ENCODE peak calls at places on chromosomes 6 and 20, in four cellular contexts. F is PC-9, O is HL-60, R is psoas muscle. T is an unnamed sample.

GRCh38 chr6:150046943-150047342 is 21.6 kb upstream of the RAET1L start:
- DNase-seq in F (no peak), O (no peak), R (no peak), T (no peak)

GRCh38 chr6:2396856-2397640 is 151.6 kb upstream of the GMDS start:
- DNase-seq in O (no peak), F (no peak), R (no peak), T (no peak)

GRCh38 chr20:1300083-1300840 is 28.7 kb downstream of the SDCBP2 start:
- DNase-seq in R (peak), O (no peak), F (no peak), T (no peak)

GRCh38 chr6:26441977-26442376 is 1.7 kb downstream of the BTN3A3 start:
- DNase-seq in R (no peak), F (no peak), O (no peak), T (no peak)

GRCh38 chr6:1630771-1631217 is 21.1 kb downstream of the FOXC1 start:
- DNase-seq in R (no peak), O (no peak), F (peak), T (no peak)

GRCh38 chr6:113997106-113997505 is 26.2 kb upstream of the HDAC2 start:
- DNase-seq in O (no peak), F (no peak), R (no peak), T (no peak)

GRCh38 chr20:48783533-48784272 is 44.1 kb downstream of the PREX1 start:
- DNase-seq in F (no peak), O (no peak), R (no peak), T (no peak)

GRCh38 chr6:153170511-153170910 is 39.4 kb upstream of the RGS17 start:
- DNase-seq in R (no peak), O (no peak), F (peak), T (no peak)

GRCh38 chr6:132960720-132961119 is 146.4 kb downstream of the RPS12 start:
- DNase-seq in R (no peak), F (peak), O (no peak), T (no peak)

GRCh38 chr6:14951704-14952103 is 294.2 kb upstream of the JARID2 start:
- DNase-seq in R (no peak), O (no peak), F (no peak), T (no peak)

GRCh38 chr20:56285496-56285895 is 37.0 kb downstream of the MC3R start:
- DNase-seq in F (no peak), R (no peak), O (peak), T (no peak)

GRCh38 chr6:134347916-134348805 is 30.2 kb upstream of the SGK1 start:
- DNase-seq in F (no peak), R (peak), O (no peak), T (no peak)

GRCh38 chr6:35047265-35048011 is 93.7 kb downstream of the TCP11 start:
- DNase-seq in O (peak), R (no peak), F (no peak), T (no peak)

GRCh38 chr20:62009322-62009721 is 56.4 kb downstream of the TAF4 start:
- DNase-seq in O (no peak), F (no peak), R (no peak), T (no peak)
- H3K27ac ChIP-seq in O (no peak), F (no peak), R (no peak), T (no peak)

DNA sequence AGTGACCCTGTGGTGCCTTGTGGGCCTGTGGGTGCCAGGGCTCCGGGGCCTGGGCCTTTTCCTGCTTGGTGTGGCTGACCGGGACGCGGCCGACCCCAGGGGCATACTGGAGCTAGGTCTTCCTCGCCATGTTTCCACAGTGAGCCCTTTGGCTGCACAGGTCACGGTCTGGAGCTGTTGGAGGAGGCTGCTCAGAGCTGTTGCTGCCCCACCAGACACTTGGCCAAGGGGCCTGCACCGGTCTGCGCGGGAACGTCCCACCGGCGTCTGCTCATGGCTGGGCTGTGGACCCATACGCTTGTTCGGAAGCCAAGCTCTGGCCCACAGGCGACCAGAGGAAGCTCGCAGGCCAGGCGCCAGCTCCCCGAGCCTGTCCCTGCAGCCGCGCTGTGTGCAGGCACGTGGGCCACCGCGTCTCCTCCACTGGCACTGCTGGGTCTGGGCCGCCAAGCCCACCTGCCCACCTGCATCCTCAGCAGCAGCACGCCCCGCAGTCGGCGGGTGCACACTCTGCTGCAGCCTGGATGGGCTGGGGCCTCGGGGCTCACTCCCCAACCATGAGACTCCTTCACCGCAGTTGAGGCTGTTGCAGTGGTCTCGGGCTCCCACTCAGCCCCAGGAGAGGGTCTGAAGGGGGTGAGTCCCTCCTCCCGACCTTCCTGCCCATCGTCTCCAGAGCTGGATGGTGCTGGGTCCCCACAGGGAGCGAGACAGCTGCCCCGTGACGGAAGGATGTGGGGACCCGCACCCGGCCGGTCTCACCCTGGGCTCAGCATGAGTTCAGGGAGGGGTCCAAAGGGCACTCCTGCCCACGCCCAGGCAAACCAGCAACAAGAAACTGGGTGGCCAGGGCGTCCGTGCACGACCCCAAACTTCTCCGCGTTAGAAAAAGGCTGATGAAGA is 15.5 kb upstream of the TCFL5 start:
- DNase-seq in R (peak), O (no peak), F (no peak), T (no peak)
- H3K27ac ChIP-seq in R (no peak), O (no peak), F (no peak), T (no peak)

DNA sequence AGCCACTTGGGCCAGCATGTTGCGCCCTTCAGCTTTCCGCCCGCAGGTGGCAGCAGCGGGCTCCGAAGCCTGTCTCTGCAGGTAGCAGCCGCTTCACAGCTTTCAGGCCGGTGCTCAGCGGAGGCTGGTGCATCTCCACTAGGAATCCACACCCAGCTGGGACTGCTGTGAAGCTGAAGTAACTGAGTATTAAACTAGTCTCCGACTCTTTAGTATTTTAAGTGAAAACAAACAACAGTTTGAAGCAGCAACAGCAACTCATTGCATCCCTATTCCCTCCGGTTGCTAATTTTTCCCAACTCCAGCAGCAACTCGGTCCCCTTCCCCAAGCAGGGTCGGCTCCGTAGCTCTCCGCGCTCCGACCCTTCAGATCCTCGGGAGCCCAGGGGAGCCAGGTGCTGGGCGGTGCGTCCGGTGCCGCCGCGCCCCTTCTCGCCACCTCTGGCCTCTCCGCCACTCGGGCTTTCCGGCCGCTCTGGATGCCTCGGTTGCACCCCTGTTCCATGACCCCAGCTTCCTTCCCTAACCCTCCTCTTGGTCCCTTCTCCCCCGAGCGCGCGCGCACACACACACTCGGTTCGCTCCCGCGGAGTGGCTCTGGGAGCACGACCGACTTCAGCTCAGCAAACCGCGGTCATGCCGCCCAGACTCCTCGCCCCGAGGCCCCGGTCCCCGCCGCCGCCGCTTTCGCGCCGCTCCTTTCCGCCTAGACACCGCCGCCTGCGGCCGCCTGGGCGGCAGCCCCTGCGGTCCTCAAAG is 789 bp upstream of the NKAIN2 start:
- DNase-seq in R (peak), O (peak), F (peak), T (peak)
- H3K27ac ChIP-seq in R (peak), O (no peak), F (no peak), T (no peak)

GRCh38 chr6:154474636-154475428 is 35.7 kb downstream of the CNKSR3 start:
- DNase-seq in R (no peak), O (no peak), F (peak), T (no peak)
- H3K27ac ChIP-seq in R (no peak), O (no peak), F (peak), T (no peak)

DNA sequence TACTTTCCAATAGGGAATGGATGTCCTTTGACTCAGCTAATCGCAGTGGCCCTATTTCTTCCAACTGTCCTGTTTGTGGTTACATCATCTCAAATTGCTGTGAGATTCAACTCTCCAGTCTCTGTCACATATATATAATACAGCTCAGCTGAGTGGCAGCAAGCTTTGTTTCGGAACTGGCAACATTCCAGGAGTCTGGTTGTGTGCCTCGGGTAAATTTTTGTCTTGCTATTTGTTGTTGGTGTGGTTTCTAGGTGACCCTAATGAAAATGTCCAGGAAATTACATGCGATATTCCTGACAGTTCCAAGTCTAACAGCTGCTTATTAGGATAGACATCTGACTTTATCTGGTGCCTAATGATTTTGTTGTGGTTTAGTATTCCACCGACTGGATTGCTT is 581.7 kb downstream of the CD109 start:
- DNase-seq in F (no peak), R (no peak), O (no peak), T (no peak)
- H3K27ac ChIP-seq in F (no peak), R (no peak), O (no peak), T (no peak)

DNA sequence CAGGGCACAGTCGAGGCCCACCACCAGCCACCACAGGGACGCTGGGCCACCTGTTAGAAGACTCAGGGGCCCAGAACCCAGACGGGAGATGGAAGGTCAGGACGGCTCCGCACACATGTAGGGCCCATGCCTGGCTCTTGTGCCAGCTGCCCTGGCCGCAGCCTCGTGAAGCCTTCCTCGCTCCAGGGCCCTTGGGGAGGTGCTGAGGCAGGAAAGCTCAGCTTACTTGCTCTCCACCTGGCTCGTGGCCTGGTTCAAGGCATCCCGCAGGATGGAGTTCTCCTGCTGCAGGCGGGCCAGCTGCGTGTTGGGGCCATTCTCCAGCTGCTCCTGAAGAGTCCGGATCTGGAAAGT is 46.7 kb downstream of the RRBP1 start:
- DNase-seq in O (no peak), R (no peak), F (no peak), T (no peak)
- H3K27ac ChIP-seq in O (peak), R (no peak), F (no peak), T (no peak)

DNA sequence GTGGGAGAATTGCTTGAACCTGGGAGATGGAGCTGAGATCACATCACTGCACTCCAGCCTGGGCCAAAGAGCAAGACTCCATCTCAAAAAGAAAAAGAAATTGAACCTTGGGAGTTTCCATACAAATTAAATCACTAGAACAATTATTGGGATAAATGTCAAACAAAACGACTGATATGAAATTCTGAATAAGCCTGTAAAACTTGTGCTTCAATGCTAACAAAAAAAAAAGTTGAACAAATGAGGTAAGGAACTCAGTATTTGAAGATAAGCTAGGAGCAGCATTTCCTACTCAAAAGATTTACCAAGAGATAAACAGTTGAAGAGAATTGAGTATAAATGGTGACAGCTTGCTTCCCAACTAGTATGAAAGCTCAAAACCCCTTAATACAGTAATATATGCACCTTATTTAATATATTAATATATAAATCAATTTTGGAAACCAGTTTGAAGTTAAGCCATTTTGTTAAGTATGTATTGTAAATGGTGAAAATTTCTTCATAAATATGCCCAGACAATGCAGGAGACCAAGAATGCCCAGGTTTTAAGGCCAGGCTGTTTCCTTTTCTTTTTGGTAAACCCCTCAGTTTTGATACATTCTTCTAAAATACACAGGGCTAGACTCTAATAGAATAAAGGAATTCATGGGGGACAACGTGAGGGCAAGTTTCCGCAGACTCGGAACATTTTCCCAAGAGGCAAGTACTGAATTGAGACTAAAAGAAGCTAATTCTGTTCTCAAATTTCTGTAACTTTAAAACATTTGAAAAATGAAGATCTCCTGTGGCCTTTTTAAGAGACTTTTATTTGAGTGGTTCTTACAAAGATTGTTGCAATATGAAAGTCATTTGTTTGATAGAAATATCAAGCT is 3.9 kb downstream of the ROMO1 start:
- DNase-seq in F (no peak), O (no peak), R (no peak), T (no peak)
- H3K27ac ChIP-seq in F (peak), O (no peak), R (peak), T (no peak)

GRCh38 chr6:27546522-27546921 is 73.6 kb upstream of the ZNF184 start:
- DNase-seq in O (no peak), F (no peak), R (no peak), T (no peak)

GRCh38 chr6:27542485-27542884 is 69.6 kb upstream of the ZNF184 start:
- DNase-seq in F (no peak), R (no peak), O (no peak), T (no peak)

GRCh38 chr6:27547157-27548075 is 74.5 kb upstream of the ZNF184 start:
- DNase-seq in O (no peak), R (no peak), F (peak), T (no peak)

GRCh38 chr6:27545271-27546046 is 72.6 kb upstream of the ZNF184 start:
- DNase-seq in R (no peak), O (no peak), F (peak), T (no peak)

GRCh38 chr6:27544612-27545260 is 71.8 kb upstream of the ZNF184 start:
- DNase-seq in R (no peak), F (no peak), O (no peak), T (no peak)
- H3K27ac ChIP-seq in R (no peak), F (peak), O (no peak), T (no peak)

GRCh38 chr6:48983377-48983776 is 479.7 kb downstream of the MMUT start:
- DNase-seq in O (no peak), R (no peak), F (no peak), T (no peak)
- H3K27ac ChIP-seq in O (no peak), R (no peak), F (no peak), T (no peak)

T was measured in CD4-positive, alpha-beta T cell.